ENCODE peak calls at places on chromosomes 1 and 21, in nine cellular contexts. Y is neuronal stem cell; P is GM03348; C is B cell; I is transverse colon; L is EL; M is HAP-1; W is CD4-positive, alpha-beta memory T cell; B is activated CD8-positive, alpha-beta T cell treated with anti-CD3 and anti-CD28 coated beads, Interleukin-2, amount 10 ng/mL, durations not matched to agents 7 days and 5 days. F is an unnamed sample.

GRCh38 chr1:216580538-216581057 is 142.6 kb downstream of the ESRRG start:
- DNase-seq in Y (no peak), P (no peak), C (no peak), I (no peak), L (no peak), M (no peak), W (no peak), B (no peak), F (no peak)

GRCh38 chr1:201539561-201540404 is 856 bp downstream of the NAV1 start:
- DNase-seq in Y (no peak), P (peak), C (no peak), I (peak), L (peak), M (no peak), W (no peak), B (no peak), F (no peak)

GRCh38 chr1:226436855-226437491 is 29.1 kb upstream of the PARP1 start:
- DNase-seq in Y (no peak), P (no peak), C (peak), I (peak), L (no peak), M (no peak), W (no peak), B (no peak), F (no peak)

GRCh38 chr1:173489149-173489600 is 12.0 kb downstream of the PRDX6 start:
- DNase-seq in Y (no peak), P (no peak), C (no peak), I (no peak), L (peak), M (peak), W (no peak), B (no peak), F (no peak)

GRCh38 chr1:5151481-5151880 is 497.1 kb downstream of the AJAP1 start:
- DNase-seq in Y (no peak), P (no peak), C (no peak), I (no peak), L (no peak), M (no peak), W (no peak), B (no peak), F (no peak)

GRCh38 chr1:184379111-184379752 is 7.6 kb upstream of the C1orf21 start:
- DNase-seq in Y (no peak), P (no peak), C (no peak), I (no peak), L (no peak), M (no peak), W (no peak), B (no peak), F (no peak)

GRCh38 chr1:21871943-21872342 is 59.9 kb downstream of the LDLRAD2 start:
- DNase-seq in Y (no peak), P (no peak), C (no peak), I (peak), L (no peak), M (no peak), W (no peak), B (no peak), F (no peak)

GRCh38 chr21:44058981-44059380 is 46.9 kb downstream of the TRAPPC10 start:
- DNase-seq in Y (no peak), P (no peak), C (no peak), I (no peak), L (no peak), M (no peak), W (no peak), B (no peak), F (no peak)

GRCh38 chr1:231518485-231519035 is 9.9 kb upstream of the TSNAX start:
- DNase-seq in Y (no peak), P (no peak), C (no peak), I (no peak), L (no peak), M (no peak), W (no peak), B (no peak), F (no peak)

GRCh38 chr1:29441916-29442668 is 205.8 kb downstream of the PTPRU start:
- DNase-seq in Y (no peak), P (no peak), C (no peak), I (no peak), L (no peak), M (no peak), W (no peak), B (no peak), F (no peak)

GRCh38 chr1:205933672-205934618 is 9.3 kb downstream of the SLC26A9 start:
- DNase-seq in Y (no peak), P (peak), C (no peak), I (no peak), L (peak), M (peak), W (no peak), B (no peak), F (no peak)

GRCh38 chr1:152398812-152399698 is 15.0 kb downstream of the CRNN start:
- DNase-seq in Y (no peak), P (no peak), C (no peak), I (no peak), L (peak), M (no peak), W (peak), B (peak), F (no peak)

GRCh38 chr1:100183370-100183769 is 5.3 kb upstream of the LRRC39 start:
- DNase-seq in Y (no peak), P (no peak), C (no peak), I (no peak), L (no peak), M (no peak), W (no peak), B (no peak), F (no peak)

GRCh38 chr1:14627608-14628489 is 29.4 kb downstream of the KAZN start:
- DNase-seq in Y (no peak), P (no peak), C (no peak), I (no peak), L (no peak), M (no peak), W (no peak), B (no peak), F (no peak)

GRCh38 chr1:47438321-47439150 is 692 bp downstream of the FOXD2 start:
- DNase-seq in Y (no peak), P (no peak), C (no peak), I (peak), L (no peak), M (no peak), W (peak), B (peak), F (peak)